ENCODE peak calls at places on chromosomes 6 and 20, in five cellular contexts. One of them, this sample, is unnamed.

GRCh38 chr6:4370066-4370465 is 234.7 kb upstream of the ECI2 start:
- DNase-seq in C1 segment of cervical spinal cord: no peak
- DNase-seq in naive thymus-derived CD8-positive, alpha-beta T cell: no peak
- DNase-seq in T-helper 17 cell: no peak
- DNase-seq in foreskin fibroblast: peak
- DNase-seq in this sample: no peak

GRCh38 chr6:38450717-38451116 is 189.0 kb downstream of the BTBD9 start:
- DNase-seq in T-helper 17 cell: no peak
- DNase-seq in foreskin fibroblast: no peak
- DNase-seq in C1 segment of cervical spinal cord: no peak
- DNase-seq in naive thymus-derived CD8-positive, alpha-beta T cell: no peak
- DNase-seq in this sample: no peak

GRCh38 chr6:142960098-142960497 is 15.1 kb upstream of the HIVEP2 start:
- DNase-seq in naive thymus-derived CD8-positive, alpha-beta T cell: no peak
- DNase-seq in T-helper 17 cell: no peak
- DNase-seq in foreskin fibroblast: peak
- DNase-seq in C1 segment of cervical spinal cord: no peak
- DNase-seq in this sample: no peak

GRCh38 chr20:845226-845868 is 11.8 kb downstream of the FAM110A start:
- DNase-seq in foreskin fibroblast: no peak
- DNase-seq in naive thymus-derived CD8-positive, alpha-beta T cell: no peak
- DNase-seq in C1 segment of cervical spinal cord: no peak
- DNase-seq in T-helper 17 cell: no peak
- DNase-seq in this sample: no peak

GRCh38 chr6:127342296-127342945 is 988 bp downstream of the ECHDC1 start:
- DNase-seq in T-helper 17 cell: no peak
- DNase-seq in foreskin fibroblast: peak
- DNase-seq in naive thymus-derived CD8-positive, alpha-beta T cell: no peak
- DNase-seq in C1 segment of cervical spinal cord: no peak
- DNase-seq in this sample: no peak

GRCh38 chr20:62161347-62161746 is 17.8 kb downstream of the SS18L1 start:
- DNase-seq in naive thymus-derived CD8-positive, alpha-beta T cell: no peak
- DNase-seq in C1 segment of cervical spinal cord: no peak
- DNase-seq in T-helper 17 cell: no peak
- DNase-seq in foreskin fibroblast: peak
- DNase-seq in this sample: no peak

GRCh38 chr6:156174026-156174880 is 602.9 kb upstream of the ARID1B start:
- DNase-seq in C1 segment of cervical spinal cord: no peak
- DNase-seq in T-helper 17 cell: no peak
- DNase-seq in foreskin fibroblast: no peak
- DNase-seq in naive thymus-derived CD8-positive, alpha-beta T cell: no peak
- DNase-seq in this sample: no peak

GRCh38 chr20:56171087-56172012 is 77.2 kb upstream of the MC3R start:
- DNase-seq in naive thymus-derived CD8-positive, alpha-beta T cell: no peak
- DNase-seq in foreskin fibroblast: no peak
- DNase-seq in C1 segment of cervical spinal cord: no peak
- DNase-seq in T-helper 17 cell: no peak
- DNase-seq in this sample: no peak

GRCh38 chr6:157264701-157265100 is 58.6 kb downstream of the TMEM242 start:
- DNase-seq in naive thymus-derived CD8-positive, alpha-beta T cell: no peak
- DNase-seq in foreskin fibroblast: no peak
- DNase-seq in T-helper 17 cell: no peak
- DNase-seq in C1 segment of cervical spinal cord: no peak
- DNase-seq in this sample: no peak

GRCh38 chr6:4637691-4638433 is 138.3 kb upstream of the CDYL start:
- DNase-seq in naive thymus-derived CD8-positive, alpha-beta T cell: no peak
- DNase-seq in foreskin fibroblast: peak
- DNase-seq in C1 segment of cervical spinal cord: no peak
- DNase-seq in T-helper 17 cell: no peak
- DNase-seq in this sample: no peak

GRCh38 chr6:5287205-5287965 is 26.1 kb downstream of the FARS2 start:
- DNase-seq in T-helper 17 cell: no peak
- DNase-seq in naive thymus-derived CD8-positive, alpha-beta T cell: no peak
- DNase-seq in C1 segment of cervical spinal cord: no peak
- DNase-seq in foreskin fibroblast: peak
- DNase-seq in this sample: no peak

GRCh38 chr6:151647871-151648639 is 154.2 kb downstream of the CCDC170 start:
- DNase-seq in foreskin fibroblast: no peak
- DNase-seq in C1 segment of cervical spinal cord: no peak
- DNase-seq in T-helper 17 cell: no peak
- DNase-seq in naive thymus-derived CD8-positive, alpha-beta T cell: no peak
- DNase-seq in this sample: no peak

GRCh38 chr6:19322691-19323470 is 514.3 kb upstream of the ID4 start:
- DNase-seq in naive thymus-derived CD8-positive, alpha-beta T cell: no peak
- DNase-seq in C1 segment of cervical spinal cord: no peak
- DNase-seq in T-helper 17 cell: no peak
- DNase-seq in foreskin fibroblast: no peak
- DNase-seq in this sample: no peak

GRCh38 chr20:34559311-34560140 is 1.0 kb downstream of the MAP1LC3A start:
- DNase-seq in naive thymus-derived CD8-positive, alpha-beta T cell: peak
- DNase-seq in C1 segment of cervical spinal cord: no peak
- DNase-seq in T-helper 17 cell: no peak
- DNase-seq in foreskin fibroblast: peak
- DNase-seq in this sample: no peak

GRCh38 chr6:107668826-107669474 is 155.2 kb downstream of the SCML4 start:
- DNase-seq in naive thymus-derived CD8-positive, alpha-beta T cell: no peak
- DNase-seq in C1 segment of cervical spinal cord: no peak
- DNase-seq in foreskin fibroblast: no peak
- DNase-seq in T-helper 17 cell: no peak
- DNase-seq in this sample: peak

GRCh38 chr20:46264391-46265266 is 43.7 kb downstream of the CDH22 start:
- DNase-seq in foreskin fibroblast: no peak
- DNase-seq in naive thymus-derived CD8-positive, alpha-beta T cell: no peak
- DNase-seq in T-helper 17 cell: no peak
- DNase-seq in C1 segment of cervical spinal cord: no peak
- DNase-seq in this sample: no peak

GRCh38 chr6:16635810-16636602 is 125.3 kb downstream of the ATXN1 start:
- DNase-seq in foreskin fibroblast: peak
- DNase-seq in C1 segment of cervical spinal cord: peak
- DNase-seq in T-helper 17 cell: no peak
- DNase-seq in naive thymus-derived CD8-positive, alpha-beta T cell: no peak
- DNase-seq in this sample: no peak

GRCh38 chr20:44967207-44967807 is 995 bp downstream of the STK4 start:
- DNase-seq in naive thymus-derived CD8-positive, alpha-beta T cell: peak
- DNase-seq in T-helper 17 cell: no peak
- DNase-seq in foreskin fibroblast: peak
- DNase-seq in C1 segment of cervical spinal cord: no peak
- DNase-seq in this sample: peak

GRCh38 chr6:159884720-159885119 is 6.1 kb upstream of the MAS1 start:
- DNase-seq in naive thymus-derived CD8-positive, alpha-beta T cell: no peak
- DNase-seq in T-helper 17 cell: no peak
- DNase-seq in C1 segment of cervical spinal cord: no peak
- DNase-seq in foreskin fibroblast: no peak
- DNase-seq in this sample: no peak

GRCh38 chr6:108760158-108761050 is 87.8 kb upstream of the ARMC2 start:
- DNase-seq in T-helper 17 cell: no peak
- DNase-seq in C1 segment of cervical spinal cord: no peak
- DNase-seq in foreskin fibroblast: peak
- DNase-seq in naive thymus-derived CD8-positive, alpha-beta T cell: no peak
- DNase-seq in this sample: no peak

GRCh38 chr6:31125162-31125561 is 4.9 kb upstream of the CDSN start:
- DNase-seq in T-helper 17 cell: no peak
- DNase-seq in naive thymus-derived CD8-positive, alpha-beta T cell: no peak
- DNase-seq in C1 segment of cervical spinal cord: no peak
- DNase-seq in foreskin fibroblast: no peak
- DNase-seq in this sample: no peak

GRCh38 chr20:23167436-23167835 is 81.3 kb upstream of the CD93 start:
- DNase-seq in foreskin fibroblast: peak
- DNase-seq in naive thymus-derived CD8-positive, alpha-beta T cell: no peak
- DNase-seq in C1 segment of cervical spinal cord: no peak
- DNase-seq in T-helper 17 cell: no peak
- DNase-seq in this sample: no peak

GRCh38 chr6:11650297-11650696 is 112.7 kb downstream of the TMEM170B start:
- DNase-seq in T-helper 17 cell: no peak
- DNase-seq in C1 segment of cervical spinal cord: no peak
- DNase-seq in naive thymus-derived CD8-positive, alpha-beta T cell: no peak
- DNase-seq in foreskin fibroblast: peak
- DNase-seq in this sample: no peak

GRCh38 chr6:139407718-139408222 is 33.3 kb upstream of the CITED2 start:
- DNase-seq in naive thymus-derived CD8-positive, alpha-beta T cell: no peak
- DNase-seq in C1 segment of cervical spinal cord: no peak
- DNase-seq in T-helper 17 cell: no peak
- DNase-seq in foreskin fibroblast: peak
- DNase-seq in this sample: no peak

GRCh38 chr6:13500264-13500663 is 12.9 kb upstream of the GFOD1 start:
- DNase-seq in T-helper 17 cell: no peak
- DNase-seq in C1 segment of cervical spinal cord: no peak
- DNase-seq in naive thymus-derived CD8-positive, alpha-beta T cell: no peak
- DNase-seq in foreskin fibroblast: no peak
- DNase-seq in this sample: no peak

GRCh38 chr20:5863040-5863811 is 87.1 kb downstream of the TRMT6 start:
- DNase-seq in T-helper 17 cell: no peak
- DNase-seq in foreskin fibroblast: peak
- DNase-seq in naive thymus-derived CD8-positive, alpha-beta T cell: no peak
- DNase-seq in C1 segment of cervical spinal cord: no peak
- DNase-seq in this sample: no peak

GRCh38 chr6:7978736-7979135 is 68.1 kb upstream of the TXNDC5 start:
- DNase-seq in T-helper 17 cell: no peak
- DNase-seq in C1 segment of cervical spinal cord: no peak
- DNase-seq in naive thymus-derived CD8-positive, alpha-beta T cell: no peak
- DNase-seq in foreskin fibroblast: no peak
- DNase-seq in this sample: peak

GRCh38 chr6:24720131-24720603 is 1.2 kb upstream of the C6orf62 start:
- DNase-seq in C1 segment of cervical spinal cord: no peak
- DNase-seq in foreskin fibroblast: peak
- DNase-seq in naive thymus-derived CD8-positive, alpha-beta T cell: peak
- DNase-seq in T-helper 17 cell: peak
- DNase-seq in this sample: peak

GRCh38 chr6:108222504-108222903 is 38.3 kb downstream of the SNX3 start:
- DNase-seq in foreskin fibroblast: peak
- DNase-seq in C1 segment of cervical spinal cord: no peak
- DNase-seq in T-helper 17 cell: no peak
- DNase-seq in naive thymus-derived CD8-positive, alpha-beta T cell: no peak
- DNase-seq in this sample: no peak

GRCh38 chr20:41335591-41335990 is 5.0 kb upstream of the LPIN3 start:
- DNase-seq in naive thymus-derived CD8-positive, alpha-beta T cell: peak
- DNase-seq in foreskin fibroblast: no peak
- DNase-seq in T-helper 17 cell: no peak
- DNase-seq in C1 segment of cervical spinal cord: no peak
- DNase-seq in this sample: no peak

GRCh38 chr6:89379281-89379680 is 26.8 kb upstream of the UBE2J1 start:
- DNase-seq in T-helper 17 cell: no peak
- DNase-seq in naive thymus-derived CD8-positive, alpha-beta T cell: no peak
- DNase-seq in C1 segment of cervical spinal cord: no peak
- DNase-seq in foreskin fibroblast: no peak
- DNase-seq in this sample: no peak

This sample was measured in naive B cell.